ENCODE peak calls at places on chromosomes 5 and 9, in seven cellular contexts. G, X, E, M, S, Q and D are unnamed samples.

GRCh38 chr5:174843263-174844250 is 119.2 kb downstream of the MSX2 start:
- DNase-seq in X (no peak), E (no peak), Q (no peak), G (no peak), S (no peak), M (no peak), D (no peak)

GRCh38 chr5:84227221-84227620 is 157.5 kb downstream of the EDIL3 start:
- DNase-seq in S (no peak), G (no peak), X (no peak), E (no peak), Q (no peak), M (no peak), D (no peak)

GRCh38 chr5:54135042-54135441 is 175.3 kb downstream of the ARL15 start:
- DNase-seq in M (no peak), Q (no peak), G (no peak), S (no peak), X (no peak), E (no peak), D (no peak)

GRCh38 chr5:146762830-146763229 is 115.7 kb downstream of the PPP2R2B start:
- DNase-seq in X (no peak), S (no peak), G (no peak), M (no peak), E (no peak), Q (no peak), D (no peak)

GRCh38 chr9:121269030-121269887 is 1.3 kb downstream of the GSN start:
- DNase-seq in S (no peak), Q (no peak), M (no peak), G (no peak), X (no peak), E (no peak), D (peak)

GRCh38 chr9:136941231-136942111 is 3.1 kb downstream of the FBXW5 start:
- DNase-seq in Q (no peak), G (no peak), E (no peak), X (no peak), S (peak), M (no peak), D (no peak)

GRCh38 chr5:127515693-127516440 is 1.6 kb upstream of the PRRC1 start:
- DNase-seq in E (no peak), Q (no peak), S (no peak), M (no peak), G (no peak), X (no peak), D (no peak)

GRCh38 chr9:87469833-87470465 is 27.7 kb upstream of the DAPK1 start:
- DNase-seq in S (no peak), Q (no peak), X (no peak), M (no peak), G (no peak), E (no peak), D (no peak)

GRCh38 chr9:123419721-123420559 is 63.9 kb downstream of the CRB2 start:
- DNase-seq in G (no peak), Q (no peak), M (no peak), E (no peak), X (no peak), S (no peak), D (no peak)

GRCh38 chr9:23803216-23803615 is 22.8 kb downstream of the ELAVL2 start:
- DNase-seq in M (no peak), Q (no peak), G (no peak), E (no peak), S (no peak), X (no peak), D (no peak)

GRCh38 chr9:2939368-2939767 is 95.5 kb upstream of the PUM3 start:
- DNase-seq in E (no peak), X (no peak), G (no peak), M (no peak), S (no peak), Q (no peak), D (no peak)

GRCh38 chr9:120918931-120919638 is 7.5 kb downstream of the TRAF1 start:
- DNase-seq in E (no peak), M (no peak), G (no peak), S (no peak), Q (no peak), X (no peak), D (no peak)

GRCh38 chr9:90773593-90773992 is 28.0 kb upstream of the SYK start:
- DNase-seq in X (no peak), E (no peak), M (peak), S (no peak), Q (no peak), G (no peak), D (peak)